ENCODE peak calls at places on chromosomes 2 and 18, in six cellular contexts. K is iris pigment epithelial cell, Q is foreskin keratinocyte, A is testis, C is NCI-H2029 treated with DMSO at 0.1 percent for 48 hours, U is lower lobe of right lung. W is an unnamed sample.

GRCh38 chr18:46167971-46168370 is 63.8 kb downstream of the HAUS1 start:
- DNase-seq in K (no peak), Q (no peak), A (no peak), C (no peak), U (peak; percentile 70), W (no peak)

GRCh38 chr2:18045230-18045629 is 166.8 kb downstream of the KCNS3 start:
- DNase-seq in K (peak; percentile 3), Q (no peak), A (no peak), C (no peak), U (no peak), W (no peak)

GRCh38 chr18:32378705-32379104 is 92.0 kb downstream of the GAREM1 start:
- DNase-seq in K (peak; percentile 84), Q (no peak), A (no peak), C (peak; percentile 96), U (no peak), W (no peak)

GRCh38 chr18:50750546-50750945 is 69.3 kb downstream of the MRO start:
- DNase-seq in K (no peak), Q (no peak), A (no peak), C (no peak), U (no peak), W (no peak)

GRCh38 chr18:58565021-58565420 is 63.9 kb downstream of the ALPK2 start:
- DNase-seq in K (no peak), Q (no peak), A (no peak), C (no peak), U (no peak), W (no peak)

GRCh38 chr2:31379102-31379501 is 35.4 kb downstream of the XDH start:
- DNase-seq in K (no peak), Q (peak; percentile 54), A (no peak), C (no peak), U (no peak), W (no peak)

GRCh38 chr2:29981402-29981801 is 60.0 kb upstream of the ALK start:
- DNase-seq in K (no peak), Q (no peak), A (no peak), C (no peak), U (no peak), W (no peak)

GRCh38 chr18:53544926-53545325 is 679.5 kb downstream of the MBD2 start:
- DNase-seq in K (no peak), Q (no peak), A (no peak), C (no peak), U (no peak), W (no peak)

GRCh38 chr2:119136872-119137271 is 21.7 kb downstream of the C1QL2 start:
- DNase-seq in K (no peak), Q (no peak), A (no peak), C (no peak), U (no peak), W (no peak)

GRCh38 chr18:79573921-79574491 is 105.6 kb upstream of the CTDP1 start:
- DNase-seq in K (no peak), Q (no peak), A (no peak), C (no peak), U (peak; percentile 42), W (no peak)

GRCh38 chr2:69177063-69177771 is 164.2 kb downstream of the ANTXR1 start:
- DNase-seq in K (peak; percentile 97), Q (no peak), A (peak; percentile 33), C (no peak), U (peak; percentile 70), W (peak; percentile 89)

GRCh38 chr2:118177318-118177717 is 89.0 kb downstream of the INSIG2 start:
- DNase-seq in K (no peak), Q (no peak), A (no peak), C (no peak), U (no peak), W (no peak)

GRCh38 chr2:211867845-211868361 is 670.7 kb downstream of the ERBB4 start:
- DNase-seq in K (peak; percentile 75), Q (peak; percentile 37), A (no peak), C (no peak), U (no peak), W (no peak)

GRCh38 chr2:31275976-31276375 is 42.0 kb downstream of the EHD3 start:
- DNase-seq in K (no peak), Q (no peak), A (no peak), C (no peak), U (no peak), W (no peak)

GRCh38 chr18:47912343-47912742 is 18.1 kb downstream of the SMAD2 start:
- DNase-seq in K (no peak), Q (peak; percentile 52), A (peak; percentile 56), C (no peak), U (no peak), W (no peak)

GRCh38 chr2:99942948-99943347 is 199.4 kb downstream of the AFF3 start:
- DNase-seq in K (no peak), Q (no peak), A (no peak), C (no peak), U (no peak), W (no peak)

GRCh38 chr2:234366891-234367290 is 130.0 kb downstream of the ARL4C start:
- DNase-seq in K (peak; percentile 49), Q (no peak), A (no peak), C (no peak), U (no peak), W (no peak)

GRCh38 chr2:126792186-126792585 is 106.5 kb upstream of the TEX51 start:
- DNase-seq in K (no peak), Q (no peak), A (no peak), C (no peak), U (no peak), W (no peak)

GRCh38 chr2:233209978-233210680 is 41.3 kb upstream of the ATG16L1 start:
- DNase-seq in K (peak; percentile 46), Q (no peak), A (no peak), C (no peak), U (no peak), W (no peak)

GRCh38 chr18:11976882-11977281 is 4.4 kb upstream of the IMPA2 start:
- DNase-seq in K (peak; percentile 64), Q (peak; percentile 56), A (no peak), C (no peak), U (no peak), W (no peak)

GRCh38 chr2:69073928-69074575 is 61.1 kb downstream of the ANTXR1 start:
- DNase-seq in K (peak; percentile 56), Q (peak; percentile 10), A (no peak), C (no peak), U (no peak), W (no peak)

GRCh38 chr18:50405582-50406271 is 30.9 kb downstream of the SKA1 start:
- DNase-seq in K (no peak), Q (no peak), A (no peak), C (no peak), U (no peak), W (no peak)

GRCh38 chr2:38128653-38129052 is 52.7 kb upstream of the CYP1B1 start:
- DNase-seq in K (peak; percentile 35), Q (no peak), A (no peak), C (no peak), U (no peak), W (no peak)

GRCh38 chr2:45102579-45103117 is 93.4 kb upstream of the SIX2 start:
- DNase-seq in K (no peak), Q (no peak), A (no peak), C (no peak), U (no peak), W (no peak)

GRCh38 chr2:226199555-226199954 is 600.1 kb downstream of the IRS1 start:
- DNase-seq in K (no peak), Q (no peak), A (no peak), C (no peak), U (no peak), W (no peak)

GRCh38 chr2:234765315-234765714 is 186.5 kb upstream of the SH3BP4 start:
- DNase-seq in K (no peak), Q (no peak), A (no peak), C (no peak), U (no peak), W (no peak)

GRCh38 chr2:85409719-85410583 is at the start of gene CAPG:
- DNase-seq in K (no peak), Q (no peak), A (peak; percentile 39), C (no peak), U (peak; percentile 89), W (no peak)

W was measured in AG09319.